ENCODE peak calls at places on chromosomes 13 and 19, in eight cellular contexts. B is HepG2, K is Panc1, M is K562, U is GM12878, A is HCT116, J is upper lobe of left lung, T is GM23338. V is an unnamed sample. For H3K4me1, the result is how much of the 10 kb centered on the place peaks cover.

GRCh38 chr13:37047032-37047431 is 12.5 kb downstream of the SUPT20H start:
- ATAC-seq in B (no peak), K (no peak), U (no peak), A (no peak), J (no peak), M (no peak), T (no peak), V (no peak)

GRCh38 chr19:34269489-34269888 is 15.1 kb downstream of the GARRE1 start:
- ATAC-seq in U (peak), M (peak), K (no peak), B (no peak), T (no peak), J (no peak), A (no peak), V (no peak)

GRCh38 chr13:41639955-41640780 is 182.8 kb downstream of the RGCC start:
- ATAC-seq in A (no peak), B (peak), J (peak), K (no peak), T (no peak), M (no peak), U (no peak), V (peak)

GRCh38 chr19:33290956-33291622 is 11.2 kb downstream of the CEBPA start:
- ATAC-seq in T (no peak), M (no peak), J (no peak), U (no peak), K (peak), B (no peak), A (peak), V (no peak)

GRCh38 chr13:89407357-89407756 is 1736.2 kb downstream of the SLITRK5 start:
- ATAC-seq in M (no peak), J (no peak), U (no peak), B (no peak), A (no peak), T (no peak), K (no peak), V (no peak)

GRCh38 chr13:42083138-42083770 is 34.8 kb downstream of the DGKH start:
- ATAC-seq in K (no peak), A (no peak), T (no peak), B (no peak), U (no peak), M (no peak), J (no peak), V (no peak)

GRCh38 chr19:3142292-3142670 is 6.4 kb downstream of the GNA15 start:
- ATAC-seq in A (peak), B (no peak), K (peak), U (no peak), J (peak), T (no peak), M (no peak), V (peak)

GRCh38 chr13:45331981-45332830 is 8.8 kb downstream of the TPT1 start:
- ATAC-seq in T (no peak), U (no peak), A (peak), B (peak), J (peak), K (peak), M (peak), V (peak)

GRCh38 chr13:98311200-98311548 is 134.1 kb upstream of the RNF113B start:
- ATAC-seq in K (no peak), A (no peak), U (no peak), M (no peak), B (peak), J (no peak), T (no peak), V (no peak)

GRCh38 chr19:32971012-32971595 is 654 bp downstream of the CEP89 start:
- ATAC-seq in J (no peak), T (no peak), K (peak), B (peak), A (no peak), U (no peak), M (no peak), V (no peak)

GRCh38 chr13:47109028-47109427 is 212.2 kb upstream of the HTR2A start:
- ATAC-seq in T (no peak), J (no peak), U (no peak), K (no peak), A (no peak), B (no peak), M (no peak), V (no peak)

GRCh38 chr19:41959056-41960053 is at the start of gene RABAC1:
- ATAC-seq in B (peak), M (peak), T (peak), J (peak), U (peak), K (peak), A (peak), V (peak)

GRCh38 chr13:105184221-105184620 is 1351.2 kb downstream of the EFNB2 start:
- ATAC-seq in K (no peak), B (no peak), M (no peak), U (no peak), T (no peak), A (no peak), J (no peak), V (no peak)

GRCh38 chr19:2970201-2970838 is 7.0 kb upstream of the TLE6 start:
- ATAC-seq in T (no peak), J (peak), A (no peak), B (no peak), U (no peak), M (no peak), K (no peak), V (peak)

GRCh38 chr19:19871932-19872331 is 6.2 kb downstream of the ZNF253 start:
- ATAC-seq in B (no peak), K (no peak), J (no peak), U (no peak), T (no peak), M (no peak), A (no peak), V (no peak)

GRCh38 chr13:41751734-41752445 is 209.0 kb downstream of the VWA8 start:
- ATAC-seq in T (no peak), J (no peak), U (no peak), M (peak), A (no peak), K (no peak), B (no peak), V (no peak)

GRCh38 chr19:39138221-39139211 is 12.9 kb downstream of the PAK4 start:
- ATAC-seq in J (no peak), B (no peak), K (no peak), M (no peak), A (no peak), U (no peak), T (no peak), V (no peak)

GRCh38 chr19:33286899-33287298 is 15.4 kb downstream of the CEBPA start:
- ATAC-seq in J (peak), K (no peak), T (no peak), M (no peak), A (no peak), U (no peak), B (no peak), V (no peak)

DNA sequence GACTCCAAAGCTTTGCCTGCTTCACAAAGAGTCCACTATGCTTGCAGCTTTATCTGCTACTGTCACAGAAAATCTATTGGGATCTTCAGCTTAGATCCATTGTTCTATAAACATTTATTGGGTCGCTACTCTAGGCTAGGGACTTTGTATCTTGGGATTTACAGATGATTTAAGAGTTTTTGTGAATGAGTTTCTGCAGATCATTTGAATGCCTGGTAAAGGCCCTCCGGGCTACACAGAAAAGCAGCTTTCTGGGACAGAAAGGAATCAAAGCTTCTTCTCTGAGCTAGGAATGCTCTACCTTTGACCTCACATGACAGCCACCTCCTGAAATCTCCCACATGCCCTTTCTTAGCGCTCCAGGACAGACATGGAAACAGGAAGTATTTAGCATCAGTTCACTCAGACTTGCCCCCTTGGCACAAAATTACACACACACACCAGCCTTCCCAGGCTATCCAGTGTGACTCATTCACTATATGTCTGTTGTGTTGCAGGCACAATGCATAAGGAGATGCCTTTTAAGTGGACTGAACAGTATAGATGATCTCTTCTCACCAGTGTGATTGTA is 492.4 kb downstream of the DACH1 start:
- ATAC-seq in U (no peak), B (no peak), A (no peak), K (no peak), J (no peak), M (no peak), T (no peak), V (no peak)
- H3K27ac ChIP-seq in U (no peak), B (no peak), A (no peak), K (no peak), J (no peak), M (no peak), T (no peak), V (no peak)

DNA sequence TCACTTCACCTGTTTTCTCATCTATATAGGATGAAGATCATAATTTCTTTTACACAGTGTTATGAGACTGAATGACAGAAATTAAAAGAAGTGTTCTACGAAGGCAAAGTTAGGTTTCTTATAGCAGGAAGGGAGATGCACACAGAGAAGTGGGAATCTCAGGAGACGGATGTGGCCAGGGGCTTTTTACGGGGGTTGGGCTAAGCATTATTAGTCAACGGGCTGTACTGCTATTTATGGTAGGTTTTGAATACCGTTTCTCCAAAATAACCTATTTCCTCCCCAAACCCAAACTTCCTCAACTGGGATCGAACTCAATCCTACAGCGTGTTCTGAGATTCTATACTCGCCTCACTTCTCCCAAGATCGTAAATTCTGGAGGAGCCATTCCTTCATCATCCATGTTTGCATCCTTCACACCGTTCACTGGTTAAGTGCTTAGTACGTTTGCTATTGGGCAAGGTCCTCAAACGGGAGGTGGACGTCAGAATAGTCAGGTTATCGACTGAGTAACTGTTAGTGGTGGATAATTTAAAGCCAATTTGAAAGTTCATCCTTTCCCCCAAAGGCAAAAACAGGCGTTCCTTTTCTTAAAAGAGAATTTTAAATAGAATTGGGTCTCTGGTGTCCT is 1.2 kb upstream of the TRIM13 start:
- ATAC-seq in B (no peak), T (peak), K (no peak), M (no peak), U (peak), A (no peak), J (no peak), V (no peak)
- H3K4me1 ChIP-seq in B (under half), T (under half), K (under half), M (under half), U (under half), A (under half), J (under half), V (under half)

GRCh38 chr19:14804755-14805154 is 26.4 kb upstream of the ADGRE2 start:
- ATAC-seq in B (no peak), K (no peak), J (no peak), T (no peak), A (no peak), U (no peak), M (no peak), V (no peak)

GRCh38 chr19:14814982-14815381 is 20.0 kb downstream of the OR7A5 start:
- ATAC-seq in M (no peak), B (no peak), K (no peak), T (no peak), A (no peak), J (no peak), U (no peak), V (no peak)

GRCh38 chr19:14809272-14810057 is 25.5 kb downstream of the OR7A5 start:
- ATAC-seq in J (no peak), U (no peak), M (no peak), A (no peak), B (peak), T (no peak), K (no peak), V (no peak)
- TF ChIP-seq POLR2AphosphoS5 in J (no peak), U (no peak), M (no peak), A (no peak), B (no peak), T (no peak), K (no peak), V (no peak)

GRCh38 chr19:50992666-50993035 is 8.8 kb downstream of the KLK8 start:
- ATAC-seq in K (no peak), U (no peak), B (no peak), T (no peak), M (no peak), A (peak), J (no peak), V (no peak)
- H3K27ac ChIP-seq in K (no peak), U (no peak), B (no peak), T (no peak), M (no peak), A (no peak), J (no peak), V (no peak)

DNA sequence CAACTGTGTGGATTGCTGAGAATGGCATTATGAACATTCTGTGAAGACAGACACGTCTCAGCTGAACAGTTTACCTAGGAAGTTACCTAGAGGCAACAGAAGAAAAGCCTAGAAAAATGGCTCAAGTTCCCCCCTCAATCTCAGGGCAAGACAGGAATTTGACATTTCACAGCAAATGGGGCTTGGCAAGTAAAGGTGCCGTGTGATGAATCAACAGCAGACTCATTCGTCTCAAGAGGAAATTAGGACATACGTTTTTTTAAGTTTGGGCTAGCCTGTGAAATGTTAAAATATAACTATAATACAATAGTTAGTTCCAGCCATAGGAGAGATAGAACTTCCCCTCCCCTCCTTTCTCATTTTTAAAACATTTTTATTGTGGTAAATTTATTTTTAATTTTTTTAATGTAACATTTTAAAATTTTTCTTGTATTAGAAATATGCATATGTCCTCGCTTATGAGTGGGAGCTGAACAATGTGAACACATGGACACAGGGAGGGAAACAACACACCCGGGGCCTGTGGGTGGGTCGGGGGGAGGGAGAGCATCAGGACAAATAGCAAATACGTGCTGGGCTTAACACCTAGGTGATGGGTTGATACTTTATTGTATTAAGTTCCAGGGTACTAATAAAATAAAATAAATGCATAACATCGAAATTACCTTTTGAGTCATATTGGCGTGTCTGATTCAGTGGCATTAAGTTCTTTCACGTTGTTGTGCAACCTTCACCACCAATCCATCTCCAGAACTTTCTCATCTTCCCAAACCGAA is 116.0 kb downstream of the COL4A2 start:
- ATAC-seq in M (no peak), J (no peak), T (no peak), B (no peak), U (no peak), A (no peak), K (no peak), V (no peak)
- H3K4me1 ChIP-seq in M (under half), J (under half), T (under half), B (under half), U (under half), A (under half), K (under half), V (under half)

DNA sequence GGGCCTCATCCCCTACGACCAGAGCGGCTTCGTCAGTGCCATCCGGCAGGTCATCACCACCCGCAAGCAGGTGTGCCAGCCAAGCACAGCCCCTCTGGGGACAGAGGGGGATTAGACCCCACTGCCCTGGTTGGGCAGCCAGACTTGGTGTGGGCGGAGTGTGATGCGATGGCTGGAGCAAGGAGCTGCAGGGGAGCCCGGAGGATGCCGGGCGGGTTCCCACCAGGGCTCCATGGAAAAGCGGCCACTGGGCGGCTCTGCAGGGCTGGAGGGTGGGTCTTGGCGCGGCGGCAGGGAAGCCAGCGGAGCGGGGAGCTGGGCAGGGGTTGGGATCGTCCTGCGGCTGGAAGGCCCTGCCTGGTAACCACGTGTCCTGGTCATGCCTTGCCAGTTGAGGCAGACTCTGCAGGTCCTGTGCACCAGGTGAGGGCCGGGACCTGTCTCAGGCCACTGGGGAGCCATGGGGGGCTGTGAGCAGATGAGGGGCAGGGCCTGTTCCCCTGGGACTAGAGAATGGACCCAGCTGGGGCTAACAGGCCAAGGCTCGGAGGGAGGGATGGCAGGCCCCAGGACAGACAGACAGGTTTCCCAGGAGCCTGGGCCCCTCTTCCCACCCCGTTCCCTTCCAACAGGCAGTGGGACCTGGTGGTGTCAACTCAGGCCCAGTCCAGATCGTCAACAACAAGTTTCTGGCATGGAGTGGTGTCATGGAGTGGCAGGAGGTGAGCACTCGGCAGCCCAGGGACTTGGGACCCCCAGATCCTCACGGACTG is 6.3 kb downstream of the PTOV1 start:
- ATAC-seq in K (peak), U (no peak), J (no peak), M (peak), A (peak), T (peak), B (no peak), V (no peak)
- TF ChIP-seq POLR2AphosphoS5 in K (peak), U (no peak), J (no peak), M (peak), A (no peak), T (no peak), B (no peak), V (no peak)

GRCh38 chr19:18173572-18174294 is at the start of gene IFI30:
- ATAC-seq in B (peak), U (peak), J (peak), T (peak), M (peak), A (peak), K (peak), V (peak)
- H3K27ac ChIP-seq in B (peak), U (peak), J (peak), T (no peak), M (peak), A (peak), K (peak), V (no peak)

GRCh38 chr13:40124648-40125045 is 469.2 kb downstream of the COG6 start:
- ATAC-seq in K (no peak), T (no peak), A (no peak), J (no peak), B (no peak), M (no peak), U (no peak), V (no peak)
- H3K4me1 ChIP-seq in K (under half), T (under half), A (under half), J (under half), B (under half), M (under half), U (under half), V (under half)

GRCh38 chr13:49288458-49288857 is 40.7 kb downstream of the CDADC1 start:
- ATAC-seq in T (no peak), M (no peak), U (no peak), A (no peak), K (no peak), B (no peak), J (no peak), V (no peak)

GRCh38 chr13:49295231-49295630 is 47.5 kb downstream of the CDADC1 start:
- ATAC-seq in U (no peak), T (no peak), K (no peak), M (no peak), J (no peak), B (no peak), A (no peak), V (no peak)

GRCh38 chr13:49296659-49297058 is 48.9 kb downstream of the CDADC1 start:
- ATAC-seq in T (no peak), M (no peak), U (no peak), A (no peak), B (peak), J (no peak), K (no peak), V (no peak)

GRCh38 chr13:49297338-49297737 is 49.6 kb downstream of the CDADC1 start:
- ATAC-seq in K (no peak), A (no peak), B (peak), J (no peak), T (no peak), M (no peak), U (no peak), V (no peak)

DNA sequence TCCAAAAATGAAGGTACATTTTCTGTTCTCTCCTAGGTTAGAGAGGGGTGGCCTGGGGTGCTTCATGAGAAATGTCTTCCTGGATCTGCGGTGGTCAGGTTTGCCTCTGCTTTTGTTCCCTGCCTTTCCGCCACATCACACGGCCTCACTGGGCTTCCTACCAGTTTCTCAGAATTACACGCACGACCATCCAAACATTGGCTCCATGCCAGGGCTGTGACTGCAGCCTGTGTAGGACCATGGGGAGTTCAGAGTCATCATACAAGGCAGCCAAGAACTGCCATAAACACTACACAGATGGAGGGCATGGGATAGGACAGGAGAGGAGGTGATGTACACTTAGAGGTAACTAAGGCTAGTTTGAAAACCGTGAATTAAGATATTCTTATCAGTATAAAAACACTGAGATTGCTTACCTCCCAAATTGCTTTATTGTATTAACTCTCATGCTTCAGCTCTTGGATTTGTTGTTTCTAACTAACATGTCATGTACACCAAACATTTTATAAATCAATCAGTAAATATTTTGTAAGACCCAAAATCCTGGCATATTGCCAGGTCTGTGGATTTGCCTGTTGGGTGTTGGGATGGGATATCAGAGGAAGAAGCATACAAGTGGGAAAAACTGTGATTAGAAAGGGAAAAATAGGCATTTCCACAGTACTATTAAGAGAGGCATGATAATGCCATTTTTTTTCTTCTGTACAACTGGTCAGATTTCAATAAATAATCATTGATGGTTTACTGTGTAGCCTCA is 45.2 kb downstream of the CDADC1 start:
- ATAC-seq in J (no peak), K (no peak), T (no peak), M (peak), U (no peak), B (no peak), A (no peak), V (peak)
- TF ChIP-seq POLR2AphosphoS5 in J (peak), K (no peak), T (no peak), M (no peak), U (no peak), B (no peak), A (no peak), V (peak)

V was measured in gastroesophageal sphincter.